ENCODE peak calls at places on chromosome 13, in ten cellular contexts. One of them, this sample, is unnamed.

GRCh38 chr13:52600666-52601065 is 41.6 kb upstream of the HNRNPA1L2 start:
- DNase-seq in NCI-H2171 treated with DMSO at 0.1 percent for 48 hours: peak
- DNase-seq in HEK293T: no peak
- DNase-seq in AG08395: peak
- DNase-seq in HFF-Myc: no peak
- DNase-seq in effector memory CD4-positive, alpha-beta T cell: no peak
- DNase-seq in T-cell: no peak
- DNase-seq in globus pallidus: no peak
- DNase-seq in astrocyte of the cerebellum: no peak
- DNase-seq in hippocampal formation: no peak
- DNase-seq in this sample: no peak

GRCh38 chr13:51453959-51454703 is 1.3 kb upstream of the INTS6 start:
- DNase-seq in effector memory CD4-positive, alpha-beta T cell: peak
- DNase-seq in AG08395: peak
- DNase-seq in HEK293T: peak
- DNase-seq in hippocampal formation: no peak
- DNase-seq in HFF-Myc: no peak
- DNase-seq in NCI-H2171 treated with DMSO at 0.1 percent for 48 hours: peak
- DNase-seq in T-cell: no peak
- DNase-seq in astrocyte of the cerebellum: no peak
- DNase-seq in globus pallidus: no peak
- DNase-seq in this sample: no peak

GRCh38 chr13:67224148-67224846 is 5.8 kb downstream of the PCDH9 start:
- DNase-seq in AG08395: peak
- DNase-seq in HEK293T: peak
- DNase-seq in T-cell: peak
- DNase-seq in effector memory CD4-positive, alpha-beta T cell: peak
- DNase-seq in HFF-Myc: peak
- DNase-seq in globus pallidus: peak
- DNase-seq in astrocyte of the cerebellum: peak
- DNase-seq in NCI-H2171 treated with DMSO at 0.1 percent for 48 hours: peak
- DNase-seq in hippocampal formation: peak
- DNase-seq in this sample: peak

GRCh38 chr13:21034602-21035190 is 26.7 kb downstream of the LATS2 start:
- DNase-seq in effector memory CD4-positive, alpha-beta T cell: no peak
- DNase-seq in AG08395: no peak
- DNase-seq in hippocampal formation: no peak
- DNase-seq in HFF-Myc: no peak
- DNase-seq in astrocyte of the cerebellum: no peak
- DNase-seq in T-cell: no peak
- DNase-seq in HEK293T: no peak
- DNase-seq in globus pallidus: no peak
- DNase-seq in NCI-H2171 treated with DMSO at 0.1 percent for 48 hours: no peak
- DNase-seq in this sample: no peak

GRCh38 chr13:45833663-45834062 is 17.9 kb downstream of the SIAH3 start:
- DNase-seq in hippocampal formation: no peak
- DNase-seq in T-cell: no peak
- DNase-seq in AG08395: peak
- DNase-seq in globus pallidus: peak
- DNase-seq in HFF-Myc: no peak
- DNase-seq in astrocyte of the cerebellum: peak
- DNase-seq in NCI-H2171 treated with DMSO at 0.1 percent for 48 hours: no peak
- DNase-seq in HEK293T: no peak
- DNase-seq in effector memory CD4-positive, alpha-beta T cell: no peak
- DNase-seq in this sample: no peak

GRCh38 chr13:75762066-75762937 is 126.2 kb downstream of the LMO7 start:
- DNase-seq in effector memory CD4-positive, alpha-beta T cell: no peak
- DNase-seq in HEK293T: no peak
- DNase-seq in NCI-H2171 treated with DMSO at 0.1 percent for 48 hours: no peak
- DNase-seq in globus pallidus: no peak
- DNase-seq in T-cell: peak
- DNase-seq in hippocampal formation: no peak
- DNase-seq in astrocyte of the cerebellum: no peak
- DNase-seq in HFF-Myc: no peak
- DNase-seq in AG08395: no peak
- DNase-seq in this sample: no peak

GRCh38 chr13:75489502-75490263 is 7.7 kb upstream of the TBC1D4 start:
- DNase-seq in effector memory CD4-positive, alpha-beta T cell: no peak
- DNase-seq in HEK293T: no peak
- DNase-seq in astrocyte of the cerebellum: peak
- DNase-seq in NCI-H2171 treated with DMSO at 0.1 percent for 48 hours: no peak
- DNase-seq in globus pallidus: no peak
- DNase-seq in T-cell: no peak
- DNase-seq in HFF-Myc: no peak
- DNase-seq in AG08395: peak
- DNase-seq in hippocampal formation: no peak
- DNase-seq in this sample: no peak

GRCh38 chr13:44191504-44192171 is 182.0 kb upstream of the SERP2 start:
- DNase-seq in astrocyte of the cerebellum: peak
- DNase-seq in T-cell: peak
- DNase-seq in NCI-H2171 treated with DMSO at 0.1 percent for 48 hours: peak
- DNase-seq in HEK293T: peak
- DNase-seq in globus pallidus: peak
- DNase-seq in AG08395: peak
- DNase-seq in hippocampal formation: peak
- DNase-seq in HFF-Myc: peak
- DNase-seq in effector memory CD4-positive, alpha-beta T cell: peak
- DNase-seq in this sample: peak

GRCh38 chr13:45333973-45334922 is 6.7 kb downstream of the TPT1 start:
- DNase-seq in NCI-H2171 treated with DMSO at 0.1 percent for 48 hours: no peak
- DNase-seq in astrocyte of the cerebellum: no peak
- DNase-seq in effector memory CD4-positive, alpha-beta T cell: peak
- DNase-seq in AG08395: peak
- DNase-seq in HEK293T: no peak
- DNase-seq in hippocampal formation: no peak
- DNase-seq in T-cell: no peak
- DNase-seq in globus pallidus: no peak
- DNase-seq in HFF-Myc: no peak
- DNase-seq in this sample: peak

GRCh38 chr13:91313103-91313502 is 34.4 kb upstream of the MIR17HG start:
- DNase-seq in T-cell: peak
- DNase-seq in globus pallidus: peak
- DNase-seq in NCI-H2171 treated with DMSO at 0.1 percent for 48 hours: no peak
- DNase-seq in HEK293T: peak
- DNase-seq in hippocampal formation: no peak
- DNase-seq in effector memory CD4-positive, alpha-beta T cell: no peak
- DNase-seq in AG08395: peak
- DNase-seq in HFF-Myc: no peak
- DNase-seq in astrocyte of the cerebellum: no peak
- DNase-seq in this sample: peak

GRCh38 chr13:74931698-74932433 is 550.1 kb downstream of the TBC1D4 start:
- DNase-seq in AG08395: peak
- DNase-seq in astrocyte of the cerebellum: no peak
- DNase-seq in globus pallidus: no peak
- DNase-seq in T-cell: no peak
- DNase-seq in hippocampal formation: no peak
- DNase-seq in NCI-H2171 treated with DMSO at 0.1 percent for 48 hours: no peak
- DNase-seq in effector memory CD4-positive, alpha-beta T cell: no peak
- DNase-seq in HEK293T: no peak
- DNase-seq in HFF-Myc: no peak
- DNase-seq in this sample: no peak

GRCh38 chr13:96091164-96091931 is 1.4 kb downstream of the HS6ST3 start:
- DNase-seq in HFF-Myc: no peak
- DNase-seq in T-cell: no peak
- DNase-seq in globus pallidus: peak
- DNase-seq in AG08395: no peak
- DNase-seq in effector memory CD4-positive, alpha-beta T cell: no peak
- DNase-seq in NCI-H2171 treated with DMSO at 0.1 percent for 48 hours: peak
- DNase-seq in hippocampal formation: peak
- DNase-seq in HEK293T: peak
- DNase-seq in astrocyte of the cerebellum: no peak
- DNase-seq in this sample: no peak

GRCh38 chr13:99501952-99502310 is 659 bp downstream of the TM9SF2 start:
- DNase-seq in T-cell: no peak
- DNase-seq in HEK293T: no peak
- DNase-seq in globus pallidus: peak
- DNase-seq in HFF-Myc: no peak
- DNase-seq in NCI-H2171 treated with DMSO at 0.1 percent for 48 hours: no peak
- DNase-seq in astrocyte of the cerebellum: no peak
- DNase-seq in AG08395: no peak
- DNase-seq in effector memory CD4-positive, alpha-beta T cell: no peak
- DNase-seq in hippocampal formation: no peak
- DNase-seq in this sample: no peak

GRCh38 chr13:51927129-51927528 is 65.4 kb downstream of the CCDC70 start:
- DNase-seq in T-cell: no peak
- DNase-seq in HFF-Myc: no peak
- DNase-seq in globus pallidus: no peak
- DNase-seq in HEK293T: no peak
- DNase-seq in NCI-H2171 treated with DMSO at 0.1 percent for 48 hours: no peak
- DNase-seq in astrocyte of the cerebellum: no peak
- DNase-seq in AG08395: no peak
- DNase-seq in effector memory CD4-positive, alpha-beta T cell: no peak
- DNase-seq in hippocampal formation: no peak
- DNase-seq in this sample: no peak

GRCh38 chr13:78121001-78121400 is 202.4 kb upstream of the EDNRB start:
- DNase-seq in astrocyte of the cerebellum: no peak
- DNase-seq in AG08395: no peak
- DNase-seq in hippocampal formation: no peak
- DNase-seq in NCI-H2171 treated with DMSO at 0.1 percent for 48 hours: no peak
- DNase-seq in HEK293T: no peak
- DNase-seq in T-cell: no peak
- DNase-seq in globus pallidus: no peak
- DNase-seq in effector memory CD4-positive, alpha-beta T cell: no peak
- DNase-seq in HFF-Myc: no peak
- DNase-seq in this sample: no peak

GRCh38 chr13:104365430-104365829 is 1299.2 kb upstream of the SLC10A2 start:
- DNase-seq in T-cell: no peak
- DNase-seq in hippocampal formation: no peak
- DNase-seq in HFF-Myc: no peak
- DNase-seq in HEK293T: no peak
- DNase-seq in AG08395: no peak
- DNase-seq in NCI-H2171 treated with DMSO at 0.1 percent for 48 hours: no peak
- DNase-seq in globus pallidus: no peak
- DNase-seq in astrocyte of the cerebellum: no peak
- DNase-seq in effector memory CD4-positive, alpha-beta T cell: no peak
- DNase-seq in this sample: no peak

GRCh38 chr13:23899555-23899954 is 2.3 kb upstream of the C1QTNF9B start:
- DNase-seq in AG08395: peak
- DNase-seq in astrocyte of the cerebellum: peak
- DNase-seq in effector memory CD4-positive, alpha-beta T cell: peak
- DNase-seq in HEK293T: no peak
- DNase-seq in T-cell: no peak
- DNase-seq in NCI-H2171 treated with DMSO at 0.1 percent for 48 hours: peak
- DNase-seq in hippocampal formation: no peak
- DNase-seq in globus pallidus: no peak
- DNase-seq in HFF-Myc: peak
- DNase-seq in this sample: peak

GRCh38 chr13:112486386-112487126 is 101.4 kb downstream of the TUBGCP3 start:
- DNase-seq in globus pallidus: no peak
- DNase-seq in AG08395: peak
- DNase-seq in HEK293T: no peak
- DNase-seq in NCI-H2171 treated with DMSO at 0.1 percent for 48 hours: peak
- DNase-seq in HFF-Myc: no peak
- DNase-seq in hippocampal formation: no peak
- DNase-seq in astrocyte of the cerebellum: no peak
- DNase-seq in T-cell: no peak
- DNase-seq in effector memory CD4-positive, alpha-beta T cell: no peak
- DNase-seq in this sample: no peak

GRCh38 chr13:110471833-110472162 is 89.7 kb downstream of the RAB20 start:
- DNase-seq in hippocampal formation: peak
- DNase-seq in effector memory CD4-positive, alpha-beta T cell: no peak
- DNase-seq in globus pallidus: peak
- DNase-seq in T-cell: peak
- DNase-seq in NCI-H2171 treated with DMSO at 0.1 percent for 48 hours: no peak
- DNase-seq in HFF-Myc: no peak
- DNase-seq in AG08395: no peak
- DNase-seq in HEK293T: no peak
- DNase-seq in astrocyte of the cerebellum: no peak
- DNase-seq in this sample: no peak

GRCh38 chr13:24293761-24294160 is 15.6 kb upstream of the C1QTNF9 start:
- DNase-seq in HFF-Myc: no peak
- DNase-seq in HEK293T: no peak
- DNase-seq in NCI-H2171 treated with DMSO at 0.1 percent for 48 hours: no peak
- DNase-seq in T-cell: no peak
- DNase-seq in hippocampal formation: no peak
- DNase-seq in AG08395: no peak
- DNase-seq in astrocyte of the cerebellum: peak
- DNase-seq in effector memory CD4-positive, alpha-beta T cell: no peak
- DNase-seq in globus pallidus: no peak
- DNase-seq in this sample: no peak

GRCh38 chr13:64993514-64994164 is 2236.5 kb downstream of the PCDH9 start:
- DNase-seq in effector memory CD4-positive, alpha-beta T cell: no peak
- DNase-seq in astrocyte of the cerebellum: no peak
- DNase-seq in globus pallidus: no peak
- DNase-seq in AG08395: no peak
- DNase-seq in NCI-H2171 treated with DMSO at 0.1 percent for 48 hours: no peak
- DNase-seq in HEK293T: no peak
- DNase-seq in T-cell: no peak
- DNase-seq in HFF-Myc: no peak
- DNase-seq in hippocampal formation: no peak
- DNase-seq in this sample: no peak

GRCh38 chr13:67137044-67137735 is 92.9 kb downstream of the PCDH9 start:
- DNase-seq in hippocampal formation: no peak
- DNase-seq in AG08395: no peak
- DNase-seq in NCI-H2171 treated with DMSO at 0.1 percent for 48 hours: no peak
- DNase-seq in effector memory CD4-positive, alpha-beta T cell: no peak
- DNase-seq in HFF-Myc: no peak
- DNase-seq in HEK293T: no peak
- DNase-seq in T-cell: no peak
- DNase-seq in astrocyte of the cerebellum: no peak
- DNase-seq in globus pallidus: no peak
- DNase-seq in this sample: no peak

GRCh38 chr13:94236876-94237275 is 242.6 kb downstream of the DCT start:
- DNase-seq in NCI-H2171 treated with DMSO at 0.1 percent for 48 hours: no peak
- DNase-seq in globus pallidus: no peak
- DNase-seq in effector memory CD4-positive, alpha-beta T cell: no peak
- DNase-seq in T-cell: no peak
- DNase-seq in AG08395: no peak
- DNase-seq in HEK293T: no peak
- DNase-seq in astrocyte of the cerebellum: no peak
- DNase-seq in HFF-Myc: no peak
- DNase-seq in hippocampal formation: no peak
- DNase-seq in this sample: no peak

GRCh38 chr13:95714142-95714832 is 37.3 kb downstream of the DNAJC3 start:
- DNase-seq in hippocampal formation: no peak
- DNase-seq in AG08395: peak
- DNase-seq in effector memory CD4-positive, alpha-beta T cell: no peak
- DNase-seq in T-cell: no peak
- DNase-seq in astrocyte of the cerebellum: peak
- DNase-seq in HEK293T: no peak
- DNase-seq in globus pallidus: no peak
- DNase-seq in NCI-H2171 treated with DMSO at 0.1 percent for 48 hours: no peak
- DNase-seq in HFF-Myc: no peak
- DNase-seq in this sample: no peak